ENCODE peak calls at places on chromosome 6, in nine cellular contexts. O, H, D, V, K, Y, E, P and I are unnamed samples.

GRCh38 chr6:116387374-116387773 is 16.6 kb downstream of the DSE start:
- DNase-seq in O (no peak), H (no peak), D (no peak), V (no peak), K (no peak), Y (peak; percentile 88), E (peak; percentile 17), P (peak; percentile 62), I (peak; percentile 82)

GRCh38 chr6:39756582-39756981 is 31.4 kb upstream of the KIF6 start:
- DNase-seq in O (no peak), H (no peak), D (no peak), V (no peak), K (no peak), Y (no peak), E (no peak), P (no peak), I (no peak)

GRCh38 chr6:124480021-124480430 is 482.2 kb upstream of the RNF217 start:
- DNase-seq in O (no peak), H (no peak), D (no peak), V (no peak), K (no peak), Y (no peak), E (no peak), P (no peak), I (no peak)

GRCh38 chr6:110180228-110181008 is at the start of gene CDC40:
- DNase-seq in O (peak; percentile 43), H (peak; percentile 40), D (no peak), V (peak; percentile 75), K (no peak), Y (no peak), E (peak; percentile 61), P (no peak), I (no peak)

GRCh38 chr6:26553264-26553738 is 15.1 kb downstream of the HMGN4 start:
- DNase-seq in O (peak; percentile 65), H (peak; percentile 68), D (no peak), V (peak; percentile 79), K (no peak), Y (peak; percentile 87), E (peak; percentile 67), P (peak; percentile 88), I (peak; percentile 79)

GRCh38 chr6:133889557-133890301 is 816 bp downstream of the TCF21 start:
- DNase-seq in O (peak; percentile 36), H (no peak), D (no peak), V (peak; percentile 69), K (no peak), Y (no peak), E (no peak), P (peak; percentile 30), I (peak; percentile 59)

GRCh38 chr6:87914637-87915395 is 132.8 kb upstream of the SPACA1 start:
- DNase-seq in O (no peak), H (no peak), D (no peak), V (no peak), K (no peak), Y (peak; percentile 41), E (no peak), P (no peak), I (no peak)

GRCh38 chr6:82686719-82687118 is 323.1 kb downstream of the TPBG start:
- DNase-seq in O (no peak), H (no peak), D (no peak), V (no peak), K (no peak), Y (no peak), E (no peak), P (no peak), I (no peak)

GRCh38 chr6:112382778-112383177 is 35.6 kb downstream of the RFPL4B start:
- DNase-seq in O (no peak), H (no peak), D (no peak), V (no peak), K (no peak), Y (no peak), E (no peak), P (no peak), I (no peak)

GRCh38 chr6:130680118-130680517 is 147.1 kb upstream of the SMLR1 start:
- DNase-seq in O (no peak), H (no peak), D (no peak), V (no peak), K (no peak), Y (no peak), E (no peak), P (peak; percentile 91), I (peak; percentile 20)

GRCh38 chr6:113934101-113934500 is 36.8 kb downstream of the HDAC2 start:
- DNase-seq in O (no peak), H (no peak), D (no peak), V (no peak), K (no peak), Y (no peak), E (no peak), P (no peak), I (no peak)

GRCh38 chr6:30691208-30691872 is 556 bp upstream of the NRM start:
- DNase-seq in O (no peak), H (no peak), D (no peak), V (no peak), K (no peak), Y (no peak), E (no peak), P (no peak), I (peak; percentile 58)

GRCh38 chr6:130760006-130760405 is 67.2 kb upstream of the SMLR1 start:
- DNase-seq in O (peak; percentile 36), H (no peak), D (no peak), V (no peak), K (no peak), Y (peak; percentile 11), E (peak; percentile 41), P (peak; percentile 66), I (peak; percentile 69)

GRCh38 chr6:156175971-156176421 is 601.2 kb upstream of the ARID1B start:
- DNase-seq in O (peak; percentile 24), H (no peak), D (no peak), V (peak; percentile 68), K (no peak), Y (no peak), E (no peak), P (no peak), I (peak; percentile 1)

GRCh38 chr6:168080397-168081077 is 1.5 kb upstream of the FRMD1 start:
- DNase-seq in O (no peak), H (no peak), D (no peak), V (no peak), K (no peak), Y (no peak), E (no peak), P (no peak), I (no peak)